ENCODE peak calls at places on chromosomes 7 and 10, in five cellular contexts. E, N, C, O and I are unnamed samples.

GRCh38 chr10:29643785-29644501 is 9.2 kb upstream of the SVIL start:
- DNase-seq in E (no peak), N (no peak), C (no peak), O (no peak), I (no peak)

GRCh38 chr10:116113721-116114501 is 159.1 kb downstream of the GFRA1 start:
- DNase-seq in E (no peak), N (peak; percentile 98), C (no peak), O (no peak), I (no peak)

GRCh38 chr10:125080296-125080695 is 80.1 kb downstream of the CTBP2 start:
- DNase-seq in E (no peak), N (no peak), C (no peak), O (no peak), I (no peak)

GRCh38 chr7:42315631-42316030 is 78.6 kb upstream of the GLI3 start:
- DNase-seq in E (no peak), N (peak; percentile 56), C (no peak), O (no peak), I (no peak)

GRCh38 chr7:150964593-150965111 is 13.5 kb downstream of the KCNH2 start:
- DNase-seq in E (no peak), N (peak; percentile 21), C (no peak), O (no peak), I (peak; percentile 68)

GRCh38 chr7:4013793-4014192 is 668.3 kb upstream of the FOXK1 start:
- DNase-seq in E (no peak), N (no peak), C (no peak), O (no peak), I (no peak)

GRCh38 chr10:24132741-24133140 is 76.2 kb upstream of the KIAA1217 start:
- DNase-seq in E (no peak), N (peak; percentile 49), C (no peak), O (no peak), I (no peak)

GRCh38 chr10:51683031-51683830 is 16.2 kb downstream of the CSTF2T start:
- DNase-seq in E (no peak), N (peak; percentile 71), C (no peak), O (no peak), I (no peak)

GRCh38 chr10:25562547-25562946 is 371.5 kb upstream of the MYO3A start:
- DNase-seq in E (no peak), N (no peak), C (no peak), O (no peak), I (no peak)

GRCh38 chr10:65234261-65234660 is 1691.6 kb upstream of the LRRTM3 start:
- DNase-seq in E (no peak), N (no peak), C (no peak), O (no peak), I (no peak)

GRCh38 chr7:28096713-28097112 is 83.9 kb downstream of the JAZF1 start:
- DNase-seq in E (peak; percentile 8), N (peak; percentile 84), C (peak; percentile 47), O (peak; percentile 8), I (peak; percentile 68)

GRCh38 chr10:101840102-101840684 is 3.4 kb downstream of the KCNIP2 start:
- DNase-seq in E (no peak), N (peak; percentile 28), C (peak; percentile 16), O (no peak), I (no peak)

GRCh38 chr7:30390872-30391646 is 87.5 kb downstream of the NOD1 start:
- DNase-seq in E (no peak), N (peak; percentile 5), C (no peak), O (no peak), I (no peak)

GRCh38 chr7:64838691-64839090 is 44.5 kb downstream of the ZNF138 start:
- DNase-seq in E (no peak), N (no peak), C (no peak), O (no peak), I (no peak)

GRCh38 chr10:86653379-86653778 is 968 bp upstream of the OPN4 start:
- DNase-seq in E (no peak), N (no peak), C (no peak), O (no peak), I (no peak)

GRCh38 chr10:42380926-42381547 is 257.3 kb downstream of the ZNF33B start:
- DNase-seq in E (no peak), N (no peak), C (no peak), O (no peak), I (no peak)

GRCh38 chr10:120420421-120420820 is 36.6 kb upstream of the PLPP4 start:
- DNase-seq in E (no peak), N (no peak), C (no peak), O (no peak), I (no peak)

GRCh38 chr7:91267558-91267955 is 3.3 kb downstream of the FZD1 start:
- DNase-seq in E (no peak), N (peak; percentile 84), C (no peak), O (no peak), I (peak; percentile 53)

GRCh38 chr10:59320370-59320769 is 42.0 kb downstream of the FAM13C start:
- DNase-seq in E (no peak), N (no peak), C (no peak), O (no peak), I (no peak)

GRCh38 chr7:130995252-130996081 is 261.5 kb upstream of the KLF14 start:
- DNase-seq in E (no peak), N (peak; percentile 64), C (no peak), O (no peak), I (no peak)

GRCh38 chr10:32139223-32140073 is 83.2 kb upstream of the KIF5B start:
- DNase-seq in E (no peak), N (peak; percentile 98), C (no peak), O (no peak), I (peak; percentile 96)

GRCh38 chr7:42876182-42877068 is 35.4 kb downstream of the C7orf25 start:
- DNase-seq in E (peak; percentile 51), N (peak; percentile 78), C (no peak), O (peak; percentile 47), I (no peak)